ENCODE peak calls at places on chromosome 4, in six cellular contexts. K, S, O, J, V and R are unnamed samples.

GRCh38 chr4:150570862-150571261 is 11.1 kb upstream of the MAB21L2 start:
- DNase-seq in K (no peak), O (no peak), V (no peak), J (no peak), S (no peak), R (no peak)

GRCh38 chr4:4859799-4860380 is 425 bp downstream of the MSX1 start:
- DNase-seq in J (no peak), K (no peak), V (no peak), S (no peak), O (no peak), R (no peak)

GRCh38 chr4:147833254-147833653 is 101.4 kb downstream of the ARHGAP10 start:
- DNase-seq in J (no peak), V (no peak), S (no peak), O (no peak), K (no peak), R (no peak)

GRCh38 chr4:61298178-61298740 is 98.1 kb downstream of the ADGRL3 start:
- DNase-seq in O (no peak), S (no peak), V (no peak), J (no peak), K (no peak), R (no peak)

GRCh38 chr4:107392951-107393350 is 327.1 kb downstream of the PAPSS1 start:
- DNase-seq in K (no peak), O (no peak), V (no peak), S (no peak), J (no peak), R (no peak)

GRCh38 chr4:68272860-68273259 is 27.4 kb upstream of the TMPRSS11B start:
- DNase-seq in J (no peak), K (no peak), S (no peak), O (no peak), V (no peak), R (no peak)

GRCh38 chr4:1398686-1399507 is 7.3 kb downstream of the NKX1-1 start:
- DNase-seq in V (no peak), K (no peak), S (no peak), J (no peak), O (no peak), R (peak)

GRCh38 chr4:5754529-5754881 is 43.5 kb downstream of the EVC start:
- DNase-seq in V (no peak), J (no peak), K (no peak), S (no peak), O (no peak), R (no peak)

GRCh38 chr4:15765910-15766703 is 12.0 kb upstream of the CD38 start:
- DNase-seq in J (no peak), K (no peak), O (peak), V (no peak), S (no peak), R (no peak)

GRCh38 chr4:8055206-8055605 is 103.4 kb downstream of the ABLIM2 start:
- DNase-seq in O (no peak), S (no peak), J (no peak), K (no peak), V (no peak), R (no peak)

GRCh38 chr4:178086324-178086723 is 644.1 kb upstream of the AGA start:
- DNase-seq in V (no peak), S (no peak), J (no peak), O (no peak), K (no peak), R (no peak)

GRCh38 chr4:39635023-39635422 is 3.6 kb downstream of the SMIM14 start:
- DNase-seq in V (no peak), J (peak), K (no peak), O (no peak), S (no peak), R (no peak)

GRCh38 chr4:30402276-30402675 is 317.9 kb upstream of the PCDH7 start:
- DNase-seq in K (no peak), J (no peak), S (no peak), O (no peak), V (no peak), R (no peak)

GRCh38 chr4:188714907-188715306 is 575.7 kb downstream of the TRIML1 start:
- DNase-seq in K (no peak), O (no peak), J (no peak), S (no peak), V (no peak), R (no peak)

GRCh38 chr4:665381-665750 is 8.7 kb downstream of the ATP5ME start:
- DNase-seq in S (no peak), O (no peak), J (no peak), V (no peak), K (no peak), R (no peak)

GRCh38 chr4:772118-772517 is 53.8 kb downstream of the CPLX1 start:
- DNase-seq in K (no peak), V (no peak), J (no peak), S (no peak), O (no peak), R (no peak)

GRCh38 chr4:1578968-1579833 is 104.9 kb downstream of the FAM53A start:
- DNase-seq in O (peak), K (no peak), S (no peak), V (no peak), J (peak), R (peak)

GRCh38 chr4:6009452-6009851 is 8.8 kb downstream of the C4orf50 start:
- DNase-seq in V (no peak), S (no peak), K (no peak), O (no peak), J (no peak), R (no peak)

GRCh38 chr4:145324161-145324560 is 143.8 kb upstream of the OTUD4 start:
- DNase-seq in O (no peak), S (no peak), K (no peak), V (no peak), J (no peak), R (no peak)

GRCh38 chr4:55051532-55051931 is 73.9 kb downstream of the KDR start:
- DNase-seq in O (no peak), K (no peak), V (no peak), J (no peak), S (no peak), R (no peak)

GRCh38 chr4:3252831-3253641 is 4.1 kb downstream of the MSANTD1 start:
- DNase-seq in S (no peak), K (no peak), O (no peak), J (no peak), V (no peak), R (peak)

GRCh38 chr4:929970-930625 is 2.0 kb downstream of the GAK start:
- DNase-seq in S (no peak), J (no peak), O (no peak), V (no peak), K (no peak), R (no peak)

GRCh38 chr4:152257601-152258066 is 278.3 kb downstream of the FBXW7 start:
- DNase-seq in S (no peak), V (no peak), K (no peak), O (no peak), J (no peak), R (no peak)

GRCh38 chr4:39820186-39820585 is 122.2 kb downstream of the UBE2K start:
- DNase-seq in S (no peak), O (no peak), V (no peak), K (no peak), J (no peak), R (no peak)

GRCh38 chr4:155042014-155042413 is 166.4 kb upstream of the NPY2R start:
- DNase-seq in V (no peak), J (no peak), O (no peak), K (no peak), S (no peak), R (no peak)

GRCh38 chr4:10089346-10089745 is 27.3 kb downstream of the WDR1 start:
- DNase-seq in K (no peak), J (no peak), V (no peak), O (no peak), S (no peak), R (no peak)

GRCh38 chr4:39528056-39528465 is 822 bp upstream of the UGDH start:
- DNase-seq in K (no peak), O (no peak), J (no peak), S (no peak), V (no peak), R (no peak)

GRCh38 chr4:53997901-53998300 is 66.5 kb downstream of the CHIC2 start:
- DNase-seq in S (no peak), V (no peak), J (no peak), O (no peak), K (no peak), R (no peak)

GRCh38 chr4:67451464-67451863 is 93.8 kb downstream of the CENPC start:
- DNase-seq in V (no peak), S (no peak), O (no peak), K (no peak), J (no peak), R (no peak)

GRCh38 chr4:185016946-185017797 is 1.1 kb upstream of the HELT start:
- DNase-seq in K (no peak), O (no peak), J (no peak), S (no peak), V (no peak), R (no peak)

GRCh38 chr4:7842384-7843279 is 97.0 kb downstream of the AFAP1 start:
- DNase-seq in O (no peak), J (peak), K (no peak), V (no peak), S (no peak), R (no peak)